ENCODE peak calls at places on chromosomes 1 and 21, in five cellular contexts. One of them, this sample, is unnamed.

GRCh38 chr1:41599912-41600311 is 115.4 kb upstream of the EDN2 start:
- DNase-seq in endothelial cell: no peak
- DNase-seq in activated T-cell treated with anti-CD3 and anti-CD28 coated beads for 1 hour: no peak
- DNase-seq in CD4-positive, alpha-beta T cell: no peak
- DNase-seq in NCI-H1048: no peak
- DNase-seq in this sample: no peak

GRCh38 chr1:12772520-12772919 is 1.0 kb upstream of the PRAMEF12 start:
- DNase-seq in endothelial cell: no peak
- DNase-seq in activated T-cell treated with anti-CD3 and anti-CD28 coated beads for 1 hour: no peak
- DNase-seq in CD4-positive, alpha-beta T cell: no peak
- DNase-seq in NCI-H1048: no peak
- DNase-seq in this sample: no peak

GRCh38 chr1:10292188-10292587 is 81.8 kb downstream of the KIF1B start:
- DNase-seq in endothelial cell: no peak
- DNase-seq in activated T-cell treated with anti-CD3 and anti-CD28 coated beads for 1 hour: no peak
- DNase-seq in CD4-positive, alpha-beta T cell: no peak
- DNase-seq in NCI-H1048: no peak
- DNase-seq in this sample: no peak

GRCh38 chr1:116329524-116330341 is 43.3 kb upstream of the ATP1A1 start:
- DNase-seq in endothelial cell: no peak
- DNase-seq in activated T-cell treated with anti-CD3 and anti-CD28 coated beads for 1 hour: no peak
- DNase-seq in CD4-positive, alpha-beta T cell: no peak
- DNase-seq in NCI-H1048: no peak
- DNase-seq in this sample: no peak

GRCh38 chr1:67415041-67415440 is 15.2 kb downstream of the SERBP1 start:
- DNase-seq in endothelial cell: no peak
- DNase-seq in activated T-cell treated with anti-CD3 and anti-CD28 coated beads for 1 hour: no peak
- DNase-seq in CD4-positive, alpha-beta T cell: no peak
- DNase-seq in NCI-H1048: no peak
- DNase-seq in this sample: no peak

GRCh38 chr21:33892853-33893252 is 22.8 kb downstream of the ATP5PO start:
- DNase-seq in endothelial cell: no peak
- DNase-seq in activated T-cell treated with anti-CD3 and anti-CD28 coated beads for 1 hour: no peak
- DNase-seq in CD4-positive, alpha-beta T cell: no peak
- DNase-seq in NCI-H1048: no peak
- DNase-seq in this sample: no peak

GRCh38 chr1:18557621-18558465 is 72.8 kb upstream of the PAX7 start:
- DNase-seq in endothelial cell: peak; percentile 10
- DNase-seq in activated T-cell treated with anti-CD3 and anti-CD28 coated beads for 1 hour: no peak
- DNase-seq in CD4-positive, alpha-beta T cell: no peak
- DNase-seq in NCI-H1048: no peak
- DNase-seq in this sample: no peak

GRCh38 chr1:167013124-167013900 is 24.2 kb downstream of the MAEL start:
- DNase-seq in endothelial cell: no peak
- DNase-seq in activated T-cell treated with anti-CD3 and anti-CD28 coated beads for 1 hour: no peak
- DNase-seq in CD4-positive, alpha-beta T cell: no peak
- DNase-seq in NCI-H1048: no peak
- DNase-seq in this sample: no peak

GRCh38 chr1:43706598-43707190 is 642 bp upstream of the ST3GAL3 start:
- DNase-seq in endothelial cell: peak; percentile 31
- DNase-seq in activated T-cell treated with anti-CD3 and anti-CD28 coated beads for 1 hour: no peak
- DNase-seq in CD4-positive, alpha-beta T cell: no peak
- DNase-seq in NCI-H1048: no peak
- DNase-seq in this sample: no peak

GRCh38 chr1:154403300-154403943 is 1.7 kb upstream of the IL6R start:
- DNase-seq in endothelial cell: no peak
- DNase-seq in activated T-cell treated with anti-CD3 and anti-CD28 coated beads for 1 hour: peak; percentile 27
- DNase-seq in CD4-positive, alpha-beta T cell: peak; percentile 45
- DNase-seq in NCI-H1048: no peak
- DNase-seq in this sample: no peak

GRCh38 chr1:233075045-233075444 is 124.6 kb downstream of the NTPCR start:
- DNase-seq in endothelial cell: no peak
- DNase-seq in activated T-cell treated with anti-CD3 and anti-CD28 coated beads for 1 hour: no peak
- DNase-seq in CD4-positive, alpha-beta T cell: no peak
- DNase-seq in NCI-H1048: no peak
- DNase-seq in this sample: no peak